ENCODE peak calls at places on chromosomes 4 and X, in nine cellular contexts. O, X, D, A, J, B, Y, N and T are unnamed samples.

GRCh38 chr4:152634110-152634760 is 45.6 kb downstream of the TMEM154 start:
- DNase-seq in Y (no peak), A (no peak), O (no peak), B (no peak), N (peak), X (no peak), J (no peak), D (no peak), T (no peak)

GRCh38 chr4:182807346-182807745 is 109.8 kb downstream of the DCTD start:
- DNase-seq in Y (no peak), J (no peak), N (peak), X (no peak), A (no peak), O (no peak), B (no peak), D (no peak), T (no peak)

GRCh38 chrX:55107262-55107661 is 18.4 kb downstream of the PAGE2 start:
- DNase-seq in A (no peak), X (no peak), N (no peak), B (no peak), D (no peak), Y (no peak), J (no peak), O (no peak), T (no peak)

GRCh38 chr4:44145868-44146267 is 302.7 kb downstream of the KCTD8 start:
- DNase-seq in J (no peak), O (no peak), X (no peak), D (no peak), B (no peak), N (no peak), Y (no peak), A (no peak), T (no peak)

GRCh38 chrX:130114141-130114561 is 3.9 kb upstream of the ELF4 start:
- DNase-seq in X (no peak), D (no peak), A (no peak), Y (no peak), N (peak), J (no peak), B (no peak), O (no peak), T (no peak)

GRCh38 chrX:103407776-103408175 is 31.4 kb downstream of the BEX3 start:
- DNase-seq in B (no peak), J (no peak), N (no peak), X (no peak), A (no peak), Y (no peak), O (no peak), D (no peak), T (no peak)

GRCh38 chrX:132025085-132025484 is 2.0 kb downstream of the STK26 start:
- DNase-seq in B (no peak), O (no peak), D (no peak), A (no peak), J (no peak), Y (no peak), X (peak), N (no peak), T (no peak)

GRCh38 chrX:73851014-73852009 is 288.3 kb downstream of the CHIC1 start:
- DNase-seq in X (peak), Y (peak), O (no peak), J (no peak), N (no peak), D (no peak), B (no peak), A (peak), T (peak)

GRCh38 chr4:4502694-4503311 is 39.0 kb downstream of the STX18 start:
- DNase-seq in X (peak), N (peak), Y (no peak), D (no peak), B (no peak), O (no peak), A (no peak), J (no peak), T (no peak)

GRCh38 chrX:39633293-39633692 is 464.5 kb downstream of the BCOR start:
- DNase-seq in B (no peak), A (no peak), Y (no peak), J (no peak), O (no peak), X (no peak), D (no peak), N (peak), T (no peak)

GRCh38 chr4:133982533-133983224 is 218.9 kb downstream of the PABPC4L start:
- DNase-seq in X (no peak), B (no peak), Y (no peak), D (no peak), O (no peak), N (peak), J (no peak), A (no peak), T (no peak)

GRCh38 chrX:49995021-49995731 is 72.8 kb downstream of the CLCN5 start:
- DNase-seq in B (peak), A (no peak), D (no peak), O (no peak), X (no peak), J (no peak), N (peak), Y (no peak), T (no peak)

GRCh38 chr4:42341518-42342026 is 55.7 kb upstream of the SHISA3 start:
- DNase-seq in N (peak), B (no peak), D (no peak), J (no peak), A (no peak), O (no peak), X (no peak), Y (no peak), T (no peak)

GRCh38 chr4:21454196-21454595 is 494.4 kb downstream of the KCNIP4 start:
- DNase-seq in Y (no peak), X (no peak), B (no peak), D (no peak), A (no peak), O (no peak), N (no peak), J (no peak), T (no peak)

GRCh38 chr4:104815593-104816156 is 321.0 kb upstream of the CXXC4 start:
- DNase-seq in D (no peak), N (no peak), X (no peak), A (no peak), B (peak), Y (no peak), O (no peak), J (no peak), T (no peak)

GRCh38 chrX:116114999-116115398 is 55.5 kb upstream of the AGTR2 start:
- DNase-seq in X (no peak), D (no peak), O (no peak), N (no peak), A (no peak), Y (no peak), B (no peak), J (no peak), T (no peak)

GRCh38 chr4:128871948-128872347 is 62.4 kb downstream of the JADE1 start:
- DNase-seq in N (peak), B (peak), X (no peak), O (no peak), Y (no peak), D (no peak), J (no peak), A (no peak), T (no peak)

GRCh38 chrX:103248553-103248952 is 6.4 kb downstream of the TCEAL8 start:
- DNase-seq in N (peak), O (no peak), J (no peak), X (no peak), A (no peak), Y (no peak), D (no peak), B (peak), T (no peak)

GRCh38 chr4:128355301-128355700 is 67.7 kb upstream of the PGRMC2 start:
- DNase-seq in O (no peak), J (no peak), B (peak), X (no peak), Y (no peak), D (no peak), N (peak), A (no peak), T (no peak)

GRCh38 chr4:179114615-179115014 is 1672.4 kb upstream of the AGA start:
- DNase-seq in Y (no peak), O (no peak), J (no peak), X (no peak), D (no peak), B (no peak), N (no peak), A (no peak), T (no peak)

GRCh38 chr4:185744946-185745345 is 67.0 kb downstream of the SORBS2 start:
- DNase-seq in D (no peak), J (no peak), N (no peak), X (no peak), A (no peak), B (no peak), O (no peak), Y (no peak), T (no peak)

GRCh38 chr4:84916233-84916632 is 50.3 kb downstream of the WDFY3 start:
- DNase-seq in X (no peak), A (no peak), N (no peak), J (no peak), D (no peak), Y (no peak), O (no peak), B (no peak), T (no peak)

GRCh38 chr4:4780634-4781287 is 78.7 kb upstream of the MSX1 start:
- DNase-seq in O (no peak), D (no peak), A (no peak), Y (no peak), B (peak), N (peak), J (no peak), X (no peak), T (no peak)

GRCh38 chr4:82899339-82899738 is 1.2 kb upstream of the THAP9 start:
- DNase-seq in O (no peak), J (no peak), D (no peak), Y (no peak), A (no peak), N (peak), B (no peak), X (no peak), T (no peak)

GRCh38 chr4:139556735-139557505 is 901 bp upstream of the SETD7 start:
- DNase-seq in B (peak), D (peak), J (no peak), X (peak), Y (peak), N (peak), A (peak), O (peak), T (peak)

GRCh38 chr4:152975615-152976465 is 39.7 kb downstream of the FHDC1 start:
- DNase-seq in A (no peak), Y (no peak), D (no peak), N (no peak), B (no peak), J (no peak), O (no peak), X (no peak), T (no peak)

GRCh38 chr4:27008693-27009092 is 148.1 kb downstream of the STIM2 start:
- DNase-seq in A (no peak), X (no peak), Y (no peak), B (no peak), N (peak), J (no peak), D (no peak), O (no peak), T (no peak)

GRCh38 chr4:9969526-9970398 is 51.5 kb downstream of the SLC2A9 start:
- DNase-seq in X (no peak), J (no peak), D (no peak), N (no peak), O (no peak), A (no peak), B (no peak), Y (no peak), T (no peak)

GRCh38 chr4:5928241-5928640 is 35.4 kb upstream of the CRMP1 start:
- DNase-seq in B (peak), O (no peak), A (no peak), D (no peak), J (no peak), X (no peak), Y (no peak), N (no peak), T (peak)

GRCh38 chr4:76764251-76764650 is 133.7 kb downstream of the SOWAHB start:
- DNase-seq in J (no peak), X (no peak), A (no peak), N (peak), B (no peak), Y (no peak), D (no peak), O (no peak), T (no peak)

GRCh38 chrX:76148011-76148665 is 24.7 kb upstream of the PBDC1 start:
- DNase-seq in J (no peak), X (no peak), B (no peak), A (no peak), Y (no peak), N (peak), O (no peak), D (no peak), T (no peak)

DNA sequence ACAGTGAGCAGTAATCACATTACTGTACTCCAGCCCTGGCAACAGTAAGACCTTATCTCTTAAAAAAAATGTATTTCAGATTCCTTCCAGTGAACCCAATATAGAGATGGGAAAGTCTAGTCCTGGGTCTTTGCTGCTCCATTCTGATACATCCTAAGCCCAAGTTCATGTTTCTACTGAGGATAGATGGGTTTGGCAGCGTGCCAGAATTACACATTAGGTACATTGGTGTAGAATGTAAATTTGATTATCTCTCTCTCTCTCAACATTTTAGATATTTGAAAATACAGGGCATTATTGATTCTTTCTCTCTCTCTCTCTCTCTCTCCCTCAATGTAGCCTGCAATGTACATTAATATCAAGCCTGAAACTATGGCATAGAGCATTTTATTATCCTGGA is 43.5 kb upstream of the ZNF330 start:
- DNase-seq in X (no peak), B (no peak), J (no peak), Y (no peak), O (no peak), A (no peak), N (no peak), D (no peak), T (no peak)
- H3K4me3 ChIP-seq in X (no peak), B (no peak), J (no peak), Y (no peak), O (no peak), A (no peak), N (no peak), D (no peak), T (no peak)

GRCh38 chr4:53532521-53532920 is 58.8 kb downstream of the LNX1 start:
- DNase-seq in O (no peak), X (no peak), A (no peak), N (no peak), Y (no peak), D (no peak), J (no peak), B (no peak), T (no peak)
- H3K27ac ChIP-seq in O (no peak), X (no peak), A (no peak), N (no peak), Y (no peak), D (no peak), J (no peak), B (no peak), T (no peak)

GRCh38 chr4:157312702-157313101 is 92.2 kb downstream of the GRIA2 start:
- DNase-seq in B (no peak), J (no peak), X (no peak), N (no peak), A (no peak), D (no peak), O (no peak), Y (no peak), T (no peak)
- H3K4me3 ChIP-seq in B (no peak), J (no peak), X (no peak), N (no peak), A (no peak), D (no peak), O (no peak), Y (no peak), T (no peak)

DNA sequence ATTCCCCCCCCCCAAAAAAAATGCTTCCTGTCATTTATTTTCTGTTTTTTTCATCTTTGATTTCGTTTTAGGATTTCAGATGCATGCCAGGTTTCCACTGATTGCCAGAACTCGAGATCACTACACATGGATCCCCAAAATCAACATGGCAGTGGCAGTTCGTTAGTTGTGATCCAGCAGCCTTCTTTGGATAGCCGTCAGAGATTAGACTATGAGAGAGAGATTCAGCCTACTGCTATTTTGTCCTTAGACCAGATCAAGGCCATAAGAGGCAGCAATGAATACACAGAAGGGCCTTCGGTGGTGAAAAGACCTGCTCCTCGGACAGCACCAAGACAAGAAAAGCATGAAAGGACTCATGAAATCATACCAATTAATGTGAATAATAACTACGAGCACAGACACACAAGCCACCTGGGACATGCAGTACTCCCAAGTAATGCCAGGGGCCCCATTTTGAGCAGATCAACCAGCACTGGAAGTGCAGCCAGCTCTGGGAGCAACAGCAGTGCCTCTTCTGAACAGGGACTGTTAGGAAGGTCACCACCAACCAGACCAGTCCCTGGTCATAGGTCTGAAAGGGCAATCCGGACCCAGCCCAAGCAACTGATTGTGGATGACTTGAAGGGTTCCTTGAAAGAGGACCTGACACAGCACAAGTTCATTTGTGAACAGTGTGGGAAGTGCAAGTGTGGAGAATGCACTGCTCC is 5.0 kb downstream of the SPRY1 start:
- DNase-seq in Y (no peak), B (no peak), X (no peak), J (no peak), D (no peak), O (no peak), A (peak), N (no peak), T (no peak)
- H3K27ac ChIP-seq in Y (peak), B (no peak), X (no peak), J (no peak), D (no peak), O (peak), A (peak), N (no peak), T (peak)

GRCh38 chr4:177194906-177195305 is 114.8 kb upstream of the NEIL3 start:
- DNase-seq in J (no peak), N (peak), O (no peak), B (no peak), Y (no peak), A (no peak), X (no peak), D (no peak), T (no peak)
- H3K4me3 ChIP-seq in J (no peak), N (no peak), O (no peak), B (no peak), Y (no peak), A (no peak), X (no peak), D (no peak), T (no peak)

DNA sequence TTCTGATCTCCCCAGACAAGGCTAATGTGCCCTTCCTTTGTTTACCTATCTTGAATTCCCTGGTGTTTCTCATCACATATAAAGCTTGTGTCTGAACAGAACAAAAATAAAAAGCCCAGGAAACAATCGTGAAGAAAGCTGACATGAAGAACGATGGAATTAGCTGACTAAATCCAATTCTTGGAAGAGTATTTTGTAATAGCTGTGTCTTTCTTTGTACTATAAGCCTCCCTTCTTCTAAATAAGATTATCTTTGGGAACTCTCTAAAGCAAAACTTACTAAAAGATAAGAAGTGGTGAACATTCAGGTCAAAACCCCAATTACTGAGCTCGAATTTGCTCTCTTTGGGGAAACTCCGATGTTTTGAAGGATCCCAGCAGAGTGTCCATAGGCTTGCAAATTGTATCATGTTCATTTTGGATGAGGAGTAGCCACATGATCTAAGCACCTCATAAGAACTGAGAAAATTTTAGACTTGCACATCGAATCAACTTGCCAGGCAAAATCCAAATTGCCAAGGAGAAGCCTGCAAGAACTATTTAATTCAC is 106.3 kb downstream of the LNX1 start:
- DNase-seq in O (no peak), Y (no peak), B (no peak), N (no peak), J (no peak), A (no peak), D (no peak), X (no peak), T (no peak)
- H3K27ac ChIP-seq in O (no peak), Y (no peak), B (no peak), N (no peak), J (no peak), A (no peak), D (no peak), X (no peak), T (no peak)

GRCh38 chr4:55949480-55949802 is 696 bp downstream of the CEP135 start:
- DNase-seq in J (no peak), O (no peak), B (no peak), Y (no peak), A (no peak), D (no peak), X (no peak), N (no peak), T (no peak)
- H3K4me3 ChIP-seq in J (peak), O (peak), B (peak), Y (peak), A (peak), D (peak), X (peak), N (peak), T (peak)